ENCODE peak calls at places on chromosomes 13 and 19, in eight cellular contexts. O, I, Z, N, M, X, Q and R are unnamed samples. For H3K4me1, the result is how much of the 10 kb centered on the place peaks cover.

GRCh38 chr19:14089662-14090508 is 666 bp downstream of the SAMD1 start:
- DNase-seq in O (peak), I (peak), Z (peak), N (peak), M (peak), X (peak), Q (peak), R (no peak)

GRCh38 chr13:19794552-19795143 is 11.9 kb upstream of the PSPC1 start:
- DNase-seq in O (no peak), I (no peak), Z (no peak), N (no peak), M (no peak), X (no peak), Q (peak), R (no peak)

GRCh38 chr13:34466301-34466700 is 475.8 kb upstream of the NBEA start:
- DNase-seq in O (no peak), I (no peak), Z (no peak), N (no peak), M (no peak), X (no peak), Q (no peak), R (no peak)

GRCh38 chr13:38303816-38304215 is 45.8 kb upstream of the UFM1 start:
- DNase-seq in O (no peak), I (no peak), Z (no peak), N (no peak), M (no peak), X (no peak), Q (no peak), R (no peak)

GRCh38 chr13:114097893-114098688 is 34.3 kb downstream of the RASA3 start:
- DNase-seq in O (peak), I (no peak), Z (peak), N (peak), M (peak), X (no peak), Q (no peak), R (peak)

GRCh38 chr13:107351305-107351704 is 783.4 kb upstream of the ARGLU1 start:
- DNase-seq in O (no peak), I (no peak), Z (no peak), N (no peak), M (no peak), X (no peak), Q (peak), R (no peak)

GRCh38 chr19:39966617-39967016 is 4.3 kb upstream of the PSMC4 start:
- DNase-seq in O (no peak), I (no peak), Z (no peak), N (no peak), M (no peak), X (peak), Q (no peak), R (no peak)

GRCh38 chr19:44303305-44303704 is 1.5 kb downstream of the ZNF235 start:
- DNase-seq in O (no peak), I (no peak), Z (peak), N (no peak), M (no peak), X (no peak), Q (no peak), R (no peak)

GRCh38 chr13:113495494-113496251 is 5.2 kb upstream of the DCUN1D2 start:
- DNase-seq in O (no peak), I (no peak), Z (no peak), N (no peak), M (no peak), X (no peak), Q (peak), R (no peak)

GRCh38 chr19:27672309-27673047 is 1540.5 kb downstream of the UQCRFS1 start:
- DNase-seq in O (peak), I (no peak), Z (no peak), N (no peak), M (no peak), X (peak), Q (no peak), R (no peak)

GRCh38 chr19:33460221-33460908 is 61.2 kb downstream of the PEPD start:
- DNase-seq in O (no peak), I (no peak), Z (no peak), N (peak), M (no peak), X (no peak), Q (no peak), R (no peak)

GRCh38 chr19:15257782-15258181 is 25.5 kb upstream of the EPHX3 start:
- DNase-seq in O (no peak), I (no peak), Z (no peak), N (no peak), M (no peak), X (no peak), Q (no peak), R (no peak)

GRCh38 chr13:81781471-81781870 is 1440.5 kb upstream of the SPRY2 start:
- DNase-seq in O (no peak), I (no peak), Z (no peak), N (no peak), M (no peak), X (no peak), Q (no peak), R (no peak)

GRCh38 chr13:98741741-98742435 is 10.6 kb downstream of the SLC15A1 start:
- DNase-seq in O (no peak), I (no peak), Z (no peak), N (no peak), M (no peak), X (no peak), Q (no peak), R (no peak)

GRCh38 chr13:90801621-90802020 is 545.9 kb upstream of the MIR17HG start:
- DNase-seq in O (no peak), I (no peak), Z (no peak), N (no peak), M (no peak), X (no peak), Q (no peak), R (no peak)

GRCh38 chr13:45949161-45949560 is 97.6 kb upstream of the SIAH3 start:
- DNase-seq in O (no peak), I (no peak), Z (no peak), N (no peak), M (no peak), X (no peak), Q (no peak), R (no peak)

GRCh38 chr13:111962431-111962891 is 104.5 kb upstream of the SOX1 start:
- DNase-seq in O (no peak), I (no peak), Z (no peak), N (no peak), M (no peak), X (no peak), Q (no peak), R (peak)

GRCh38 chr13:28657784-28658538 is 969 bp upstream of the POMP start:
- DNase-seq in O (no peak), I (no peak), Z (peak), N (no peak), M (no peak), X (no peak), Q (no peak), R (no peak)

GRCh38 chr19:54937926-54938325 is 9.4 kb downstream of the NLRP7 start:
- DNase-seq in O (no peak), I (no peak), Z (no peak), N (no peak), M (peak), X (no peak), Q (no peak), R (no peak)

GRCh38 chr19:6056282-6056741 is 54.0 kb downstream of the RFX2 start:
- DNase-seq in O (peak), I (no peak), Z (no peak), N (no peak), M (peak), X (no peak), Q (no peak), R (no peak)

GRCh38 chr13:60519496-60519895 is 122.5 kb downstream of the TDRD3 start:
- DNase-seq in O (no peak), I (no peak), Z (no peak), N (no peak), M (no peak), X (no peak), Q (no peak), R (no peak)

GRCh38 chr19:45782820-45783785 is 813 bp upstream of the DMPK start:
- DNase-seq in O (no peak), I (no peak), Z (peak), N (no peak), M (peak), X (no peak), Q (no peak), R (peak)

GRCh38 chr13:112165712-112166111 is 98.8 kb downstream of the SOX1 start:
- DNase-seq in O (no peak), I (no peak), Z (no peak), N (no peak), M (no peak), X (no peak), Q (peak), R (no peak)

GRCh38 chr13:80903911-80904310 is 563.0 kb upstream of the SPRY2 start:
- DNase-seq in O (no peak), I (no peak), Z (no peak), N (no peak), M (no peak), X (no peak), Q (no peak), R (no peak)

DNA sequence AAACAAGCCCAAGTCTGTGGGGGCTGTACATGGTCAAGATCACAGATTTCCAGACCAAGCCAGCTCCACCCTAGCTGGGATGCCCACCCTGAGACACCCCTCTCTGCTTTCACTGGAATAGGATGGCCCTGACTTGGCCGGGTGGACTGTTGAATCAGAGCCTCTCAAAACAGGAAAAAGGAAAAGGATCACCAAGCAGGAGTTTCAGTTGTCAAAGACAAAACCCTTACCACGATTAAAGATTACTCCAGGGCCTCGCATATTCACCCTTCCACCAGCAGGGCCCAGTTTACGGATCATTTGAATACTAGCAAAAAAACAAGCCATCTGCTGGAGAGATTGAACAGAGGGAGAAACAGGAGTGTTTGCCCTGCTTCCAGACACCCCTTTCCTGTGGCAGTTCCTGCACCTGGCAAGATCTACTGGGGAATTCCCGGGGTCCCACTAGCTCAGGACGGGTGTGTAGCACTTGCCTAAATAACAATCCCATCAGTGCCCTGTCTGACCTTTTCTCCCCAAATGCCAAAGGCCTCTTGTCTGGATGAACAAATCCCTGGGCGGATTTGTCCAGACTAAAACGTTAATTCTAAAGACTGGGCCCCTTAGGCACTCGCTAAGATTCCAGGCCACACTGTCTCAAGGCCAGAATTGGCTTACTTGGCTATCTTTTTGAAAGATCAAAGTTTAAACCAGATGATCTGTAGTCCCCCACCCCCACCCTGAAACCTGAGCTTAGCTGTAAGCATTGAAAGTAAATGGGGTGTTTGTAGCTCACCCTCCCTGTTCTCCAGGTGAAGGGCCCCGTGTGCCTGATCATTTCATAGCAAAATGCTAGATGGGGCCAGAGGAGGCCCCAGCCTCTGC is 38.4 kb downstream of the ACTN4 start:
- DNase-seq in O (peak), I (peak), Z (peak), N (no peak), M (no peak), X (no peak), Q (peak), R (no peak)
- H3K4me1 ChIP-seq in O (half or more), I (under half), Z (half or more), N (half or more), M (half or more), X (half or more), Q (half or more), R (under half)

GRCh38 chr13:105464249-105464648 is 1071.2 kb downstream of the EFNB2 start:
- DNase-seq in O (no peak), I (no peak), Z (no peak), N (no peak), M (no peak), X (no peak), Q (no peak), R (no peak)
- TF ChIP-seq POLR2AphosphoS5 in O (no peak), I (no peak), Z (no peak), N (no peak), M (no peak), X (no peak), Q (no peak), R (no peak)

GRCh38 chr13:99969934-99970760 is 1.4 kb downstream of the ZIC5 start:
- DNase-seq in O (no peak), I (peak), Z (no peak), N (no peak), M (no peak), X (no peak), Q (peak), R (no peak)

GRCh38 chr13:99972190-99972731 is 694 bp upstream of the ZIC5 start:
- DNase-seq in O (no peak), I (no peak), Z (peak), N (no peak), M (no peak), X (no peak), Q (peak), R (no peak)

GRCh38 chr13:99969368-99969933 is 2.1 kb downstream of the ZIC5 start:
- DNase-seq in O (no peak), I (no peak), Z (peak), N (no peak), M (no peak), X (no peak), Q (no peak), R (no peak)

GRCh38 chr13:99971576-99972189 is at the start of gene ZIC5:
- DNase-seq in O (no peak), I (peak), Z (peak), N (no peak), M (no peak), X (no peak), Q (peak), R (no peak)

GRCh38 chr13:99970761-99971575 is 599 bp downstream of the ZIC5 start:
- DNase-seq in O (no peak), I (peak), Z (peak), N (no peak), M (no peak), X (no peak), Q (peak), R (no peak)
- H3K27ac ChIP-seq in O (no peak), I (peak), Z (no peak), N (no peak), M (no peak), X (no peak), Q (peak), R (no peak)

GRCh38 chr19:1859319-1859718 is 4.1 kb downstream of the KLF16 start:
- DNase-seq in O (no peak), I (peak), Z (no peak), N (no peak), M (no peak), X (no peak), Q (no peak), R (no peak)
- H3K4me1 ChIP-seq in O (half or more), I (under half), Z (under half), N (half or more), M (half or more), X (half or more), Q (half or more), R (half or more)

GRCh38 chr13:23751195-23751594 is 138.0 kb downstream of the MIPEP start:
- DNase-seq in O (no peak), I (no peak), Z (no peak), N (no peak), M (no peak), X (no peak), Q (no peak), R (no peak)

GRCh38 chr13:23748591-23748990 is 140.6 kb downstream of the MIPEP start:
- DNase-seq in O (no peak), I (no peak), Z (peak), N (no peak), M (no peak), X (no peak), Q (peak), R (no peak)

GRCh38 chr13:23752111-23753001 is 136.8 kb downstream of the MIPEP start:
- DNase-seq in O (no peak), I (no peak), Z (no peak), N (no peak), M (no peak), X (no peak), Q (no peak), R (no peak)

GRCh38 chr13:23749288-23749880 is 139.8 kb downstream of the MIPEP start:
- DNase-seq in O (no peak), I (no peak), Z (no peak), N (no peak), M (no peak), X (no peak), Q (no peak), R (no peak)

DNA sequence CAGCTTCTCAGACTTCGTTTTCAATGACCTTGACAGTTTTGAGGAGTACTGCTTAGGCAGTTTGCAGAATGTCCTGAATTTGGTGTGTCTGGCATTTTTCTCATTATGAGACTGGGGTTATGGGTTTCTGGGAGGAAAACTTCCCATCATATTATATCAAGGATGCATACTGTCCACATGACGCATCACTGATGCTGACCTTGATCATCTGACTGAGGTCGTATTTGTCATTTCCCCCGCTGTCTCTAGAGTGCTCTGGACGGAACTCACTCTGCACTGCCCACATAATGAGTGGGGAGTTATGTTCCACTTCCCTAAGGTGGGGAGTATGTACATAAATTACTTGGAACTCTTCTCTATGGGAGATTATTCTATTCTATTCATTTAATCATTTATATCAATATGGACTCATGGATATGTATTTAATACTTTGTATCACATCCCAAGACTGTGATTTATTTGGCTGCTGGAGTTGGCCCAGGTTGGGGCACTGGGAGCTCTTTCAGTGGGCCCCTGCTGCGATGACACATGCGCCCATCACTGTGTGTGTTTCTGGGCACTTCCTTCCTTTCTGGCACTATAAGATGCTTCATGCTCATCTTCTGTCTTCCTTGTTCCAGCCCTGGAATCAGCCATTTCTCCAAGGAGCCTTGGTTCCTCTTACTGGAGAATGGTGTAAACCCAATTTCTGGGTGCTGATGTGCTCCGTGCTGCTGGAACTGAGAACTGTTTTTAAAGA is 138.6 kb downstream of the MIPEP start:
- DNase-seq in O (no peak), I (no peak), Z (no peak), N (no peak), M (no peak), X (no peak), Q (no peak), R (no peak)
- TF ChIP-seq POLR2AphosphoS5 in O (no peak), I (no peak), Z (no peak), N (no peak), M (no peak), X (no peak), Q (no peak), R (no peak)

GRCh38 chr13:73082471-73082870 is 23.7 kb downstream of the KLF5 start:
- DNase-seq in O (no peak), I (no peak), Z (no peak), N (no peak), M (no peak), X (no peak), Q (no peak), R (no peak)

GRCh38 chr13:73076013-73076412 is 17.2 kb downstream of the KLF5 start:
- DNase-seq in O (no peak), I (no peak), Z (no peak), N (no peak), M (no peak), X (no peak), Q (no peak), R (no peak)

GRCh38 chr13:73081256-73081915 is 22.6 kb downstream of the KLF5 start:
- DNase-seq in O (no peak), I (no peak), Z (no peak), N (no peak), M (no peak), X (no peak), Q (no peak), R (no peak)

GRCh38 chr13:73077867-73078266 is 19.1 kb downstream of the KLF5 start:
- DNase-seq in O (no peak), I (no peak), Z (no peak), N (no peak), M (no peak), X (no peak), Q (no peak), R (no peak)

DNA sequence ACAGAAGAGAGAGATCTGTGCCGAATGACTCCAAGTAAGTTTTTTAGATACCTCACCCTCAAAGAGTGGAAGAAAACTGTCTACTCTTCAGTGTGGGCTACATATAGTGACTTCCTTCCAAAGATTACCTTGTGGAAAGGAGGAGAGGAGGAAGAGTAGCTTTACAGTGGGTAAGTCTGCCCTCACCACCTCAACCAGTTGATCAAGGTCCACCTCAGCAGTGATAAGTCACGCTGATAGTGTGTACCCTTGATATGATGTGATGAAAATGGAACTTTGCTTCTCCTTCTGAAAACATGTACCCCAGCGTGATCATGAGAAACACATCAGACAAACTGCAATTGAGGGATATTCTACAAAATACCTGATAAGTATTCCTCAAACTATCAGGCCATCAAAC is 20.6 kb downstream of the KLF5 start:
- DNase-seq in O (no peak), I (no peak), Z (no peak), N (no peak), M (no peak), X (peak), Q (no peak), R (no peak)
- H3K27ac ChIP-seq in O (no peak), I (no peak), Z (no peak), N (no peak), M (peak), X (peak), Q (no peak), R (no peak)

DNA sequence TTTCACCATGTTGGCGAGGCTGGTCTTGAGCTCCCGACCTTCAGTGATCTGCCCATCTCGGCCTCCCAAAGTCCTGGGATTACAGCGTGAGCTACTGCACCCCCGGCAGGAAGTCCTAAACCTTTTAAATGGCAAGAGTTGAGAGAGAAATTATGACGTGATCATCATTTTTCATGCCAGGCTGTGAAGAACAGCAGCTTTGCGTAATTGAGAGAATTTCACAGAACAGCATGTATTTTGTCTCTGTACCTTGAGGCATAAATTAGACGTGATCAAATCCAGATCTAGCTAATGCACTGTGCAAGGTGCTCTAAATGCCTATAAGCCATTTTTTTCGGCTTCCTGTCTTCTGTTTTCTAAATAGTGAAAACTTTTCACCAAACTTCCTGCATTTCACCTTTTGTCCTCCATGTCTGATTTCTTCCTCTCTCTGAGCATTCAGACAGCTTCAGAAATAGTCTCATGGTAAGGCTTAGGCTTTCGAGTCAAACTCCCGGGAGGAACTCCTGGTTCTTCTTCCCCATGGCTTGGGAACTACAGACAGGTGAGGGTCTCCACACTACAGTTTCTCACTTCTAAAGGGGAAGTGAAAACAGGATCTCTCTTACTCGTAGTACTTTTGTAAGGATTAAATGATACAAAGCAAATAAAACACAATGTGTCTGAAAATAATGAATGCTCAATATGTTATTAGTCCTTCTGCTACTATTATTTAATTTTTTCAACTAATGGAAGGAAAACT is 51.0 kb downstream of the WDFY2 start:
- DNase-seq in O (no peak), I (no peak), Z (peak), N (no peak), M (no peak), X (no peak), Q (no peak), R (no peak)
- H3K4me1 ChIP-seq in O (half or more), I (under half), Z (half or more), N (under half), M (under half), X (half or more), Q (half or more), R (under half)